ENCODE peak calls at places on chromosomes 16 and 17, in seven cellular contexts. R is stomach, J is heart right ventricle, A is neural progenitor cell, O is glutamatergic neuron, E is thoracic aorta, Q is BE2C. Y is an unnamed sample.

GRCh38 chr16:68283840-68284595 is 19.7 kb downstream of the SLC7A6 start:
- DNase-seq in A (no peak), E (no peak), R (no peak), O (no peak), Q (no peak), J (no peak), Y (no peak)

GRCh38 chr16:85676466-85676865 is 12.3 kb downstream of the GINS2 start:
- DNase-seq in Q (no peak), O (no peak), E (no peak), R (no peak), J (no peak), A (no peak), Y (no peak)

GRCh38 chr17:39950871-39951348 is 11.9 kb upstream of the GSDMA start:
- DNase-seq in A (no peak), E (no peak), J (peak), R (no peak), O (peak), Q (peak), Y (peak)

GRCh38 chr16:82801361-82801760 is 174.6 kb downstream of the CDH13 start:
- DNase-seq in E (no peak), J (no peak), Q (no peak), A (no peak), R (no peak), O (no peak), Y (no peak)

GRCh38 chr17:50110591-50111349 is 15.6 kb downstream of the PDK2 start:
- DNase-seq in Q (no peak), O (peak), R (no peak), A (no peak), J (peak), E (no peak), Y (no peak)

GRCh38 chr16:49276646-49277385 is 4.8 kb downstream of the CBLN1 start:
- DNase-seq in J (no peak), R (no peak), A (peak), E (no peak), Q (no peak), O (no peak), Y (peak)

GRCh38 chr17:38674749-38675615 is at the start of gene EPOP:
- DNase-seq in R (peak), Q (peak), A (peak), J (peak), E (peak), O (peak), Y (peak)

GRCh38 chr17:48500435-48501426 is 30.1 kb downstream of the HOXB1 start:
- DNase-seq in R (no peak), O (no peak), A (no peak), E (no peak), Q (no peak), J (no peak), Y (no peak)

GRCh38 chr17:2406903-2407790 is 6.3 kb upstream of the MNT start:
- DNase-seq in A (no peak), E (peak), R (peak), J (peak), O (no peak), Q (no peak), Y (peak)

GRCh38 chr17:35079547-35079946 is 16.0 kb upstream of the RFFL start:
- DNase-seq in Q (no peak), A (no peak), J (no peak), E (no peak), O (no peak), R (no peak), Y (no peak)

GRCh38 chr16:49485663-49486062 is 112.1 kb downstream of the C16orf78 start:
- DNase-seq in E (no peak), A (no peak), R (no peak), Q (no peak), O (peak), J (no peak), Y (no peak)

GRCh38 chr16:75805946-75806345 is 79.7 kb upstream of the CPHXL start:
- DNase-seq in J (no peak), R (no peak), E (no peak), O (no peak), Q (no peak), A (no peak), Y (no peak)

GRCh38 chr17:49566668-49567071 is 9.0 kb upstream of the NXPH3 start:
- DNase-seq in O (no peak), R (no peak), E (no peak), J (no peak), Q (no peak), A (no peak), Y (no peak)

GRCh38 chr17:19464033-19465026 is 53.3 kb downstream of the RNF112 start:
- DNase-seq in E (no peak), J (no peak), A (no peak), O (no peak), Q (no peak), R (peak), Y (no peak)

GRCh38 chr17:66405836-66406679 is 103.6 kb downstream of the PRKCA start:
- DNase-seq in E (no peak), R (no peak), O (no peak), Q (peak), J (no peak), A (no peak), Y (no peak)

GRCh38 chr17:76235883-76236282 is 4.4 kb downstream of the RNF157 start:
- DNase-seq in E (no peak), R (no peak), A (no peak), O (no peak), J (no peak), Q (no peak), Y (no peak)

GRCh38 chr16:9033125-9033830 is 58.2 kb upstream of the HAPSTR1 start:
- DNase-seq in R (peak), Q (peak), J (no peak), O (peak), A (peak), E (no peak), Y (peak)

GRCh38 chr16:61684566-61684965 is 351.7 kb downstream of the CDH8 start:
- DNase-seq in O (no peak), J (no peak), E (no peak), R (no peak), Q (no peak), A (no peak), Y (no peak)

GRCh38 chr17:41710472-41711090 is 1.6 kb upstream of the GAST start:
- DNase-seq in J (no peak), Q (peak), A (no peak), O (peak), R (no peak), E (no peak), Y (no peak)

GRCh38 chr17:5897320-5897911 is 172.8 kb upstream of the WSCD1 start:
- DNase-seq in E (no peak), R (no peak), O (no peak), J (no peak), A (peak), Q (no peak), Y (no peak)

GRCh38 chr16:89687092-89687940 is 827 bp downstream of the CDK10 start:
- DNase-seq in R (peak), E (no peak), O (no peak), Q (no peak), A (peak), J (no peak), Y (no peak)

GRCh38 chr16:3642397-3643094 is 11.9 kb upstream of the DNASE1 start:
- DNase-seq in E (no peak), Q (peak), J (no peak), O (peak), A (no peak), R (peak), Y (peak)

GRCh38 chr17:7929158-7930029 is at the start of gene KCNAB3:
- DNase-seq in R (no peak), O (peak), A (peak), J (no peak), E (no peak), Q (peak), Y (peak)

GRCh38 chr17:8322078-8322477 is 12.0 kb downstream of the ARHGEF15 start:
- DNase-seq in Q (no peak), J (no peak), O (no peak), A (no peak), E (no peak), R (no peak), Y (no peak)

GRCh38 chr17:73302189-73302588 is 9.6 kb downstream of the CDC42EP4 start:
- DNase-seq in O (no peak), J (no peak), Q (no peak), E (no peak), R (no peak), A (no peak), Y (no peak)

GRCh38 chr17:66415366-66416206 is 113.2 kb downstream of the PRKCA start:
- DNase-seq in R (peak), O (no peak), Q (no peak), J (no peak), A (no peak), E (no peak), Y (no peak)

GRCh38 chr16:50610331-50611262 is 62.4 kb downstream of the NKD1 start:
- DNase-seq in A (peak), O (no peak), E (no peak), R (no peak), Q (no peak), J (no peak), Y (no peak)

GRCh38 chr16:84986102-84986501 is 25.2 kb downstream of the ZDHHC7 start:
- DNase-seq in E (no peak), Q (no peak), J (no peak), R (peak), A (no peak), O (no peak), Y (no peak)

GRCh38 chr17:2776589-2777241 is 19.5 kb upstream of the RAP1GAP2 start:
- DNase-seq in Q (peak), E (no peak), R (no peak), J (no peak), O (peak), A (peak), Y (peak)

GRCh38 chr16:81873843-81874752 is 95.0 kb downstream of the PLCG2 start:
- DNase-seq in A (peak), O (peak), Q (peak), R (peak), J (peak), E (no peak), Y (peak)

GRCh38 chr16:35188288-35189155 is 1729.1 kb downstream of the TP53TG3F start:
- DNase-seq in J (no peak), O (no peak), A (no peak), E (no peak), R (no peak), Q (no peak), Y (no peak)

GRCh38 chr17:9875441-9875840 is 29.6 kb downstream of the RCVRN start:
- DNase-seq in E (no peak), R (no peak), Q (no peak), O (no peak), A (peak), J (no peak), Y (no peak)

GRCh38 chr17:65388911-65389310 is 172.5 kb downstream of the AXIN2 start:
- DNase-seq in R (no peak), Q (no peak), A (no peak), O (no peak), J (no peak), E (no peak), Y (no peak)

GRCh38 chr16:2484898-2485508 is 10.1 kb downstream of the TBC1D24 start:
- DNase-seq in J (no peak), R (no peak), A (no peak), Q (no peak), O (no peak), E (no peak), Y (no peak)

GRCh38 chr16:2487903-2488531 is 13.1 kb downstream of the TBC1D24 start:
- DNase-seq in A (no peak), R (no peak), O (peak), Q (peak), J (no peak), E (no peak), Y (no peak)

GRCh38 chr16:2487517-2487842 is 12.6 kb downstream of the TBC1D24 start:
- DNase-seq in J (no peak), R (no peak), E (no peak), Q (no peak), A (no peak), O (no peak), Y (no peak)

GRCh38 chr16:2485811-2486507 is 11.0 kb downstream of the TBC1D24 start:
- DNase-seq in R (no peak), O (no peak), Q (no peak), E (no peak), J (no peak), A (no peak), Y (no peak)

DNA sequence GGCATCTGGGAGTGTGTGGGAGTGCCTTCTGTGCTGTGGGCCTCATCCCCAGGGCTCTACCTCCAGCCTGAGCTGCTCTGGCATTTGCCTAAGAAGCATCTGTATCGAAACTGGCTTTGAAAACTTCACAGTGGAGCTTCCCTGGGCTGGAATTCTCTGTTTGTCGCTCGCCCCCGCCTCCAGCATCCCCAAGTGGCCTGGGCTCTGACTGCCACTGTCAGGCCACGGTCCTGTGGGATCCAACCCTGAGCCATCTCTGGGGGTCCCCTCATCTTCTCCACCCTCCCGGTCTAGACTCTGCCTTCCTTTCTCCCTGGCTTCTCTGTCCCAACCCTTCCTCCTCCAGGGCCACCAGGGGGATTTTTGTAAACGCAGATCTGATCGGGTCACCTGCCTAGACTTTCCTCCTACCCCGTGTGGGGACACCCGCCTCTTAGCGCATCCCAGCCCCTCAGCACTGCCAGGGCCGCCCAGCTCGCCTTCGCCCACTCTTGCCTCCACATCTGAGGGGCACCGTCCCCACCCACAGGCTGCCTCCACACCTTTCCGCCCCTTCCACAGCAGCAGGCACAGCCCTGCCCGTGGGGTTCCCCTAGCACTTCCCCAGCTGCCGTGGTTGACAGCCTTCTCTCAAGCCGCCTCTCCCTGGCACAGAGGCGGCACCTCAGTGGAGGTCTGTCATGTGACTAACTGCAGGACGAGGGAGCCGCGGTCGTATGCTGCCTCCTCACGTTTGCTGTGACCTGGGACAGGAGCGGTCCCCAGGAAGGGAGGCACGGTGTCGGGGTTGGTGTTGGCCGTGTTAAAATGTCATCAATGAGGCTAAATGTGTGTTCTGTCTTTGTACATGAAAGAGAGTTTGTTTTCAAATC is 12.0 kb downstream of the TBC1D24 start:
- DNase-seq in O (peak), R (peak), Q (peak), A (peak), E (no peak), J (no peak), Y (no peak)
- TF ChIP-seq CTCF in O (no peak), R (peak), Q (peak), A (no peak), E (no peak), J (no peak), Y (no peak)

GRCh38 chr17:32910769-32911168 is 17.2 kb upstream of the TMEM98 start:
- DNase-seq in O (no peak), E (no peak), J (no peak), A (no peak), R (no peak), Q (no peak), Y (no peak)
- TF ChIP-seq CTCF in O (no peak), E (no peak), J (no peak), A (no peak), R (no peak), Q (no peak), Y (no peak)

GRCh38 chr16:11356573-11357331 is 11.5 kb downstream of the RMI2 start:
- DNase-seq in A (peak), O (peak), E (no peak), J (peak), Q (peak), R (peak), Y (peak)
- TF ChIP-seq CTCF in A (peak), O (peak), E (peak), J (peak), Q (peak), R (peak), Y (peak)

GRCh38 chr17:70181376-70181775 is 12.0 kb downstream of the KCNJ2 start:
- DNase-seq in A (no peak), Q (no peak), E (no peak), R (no peak), O (no peak), J (no peak), Y (no peak)
- TF ChIP-seq CTCF in A (no peak), Q (no peak), E (no peak), R (no peak), O (no peak), J (no peak), Y (no peak)

Y was measured in nephron progenitor cell.